ENCODE peak calls at places on chromosome 22, in seven cellular contexts. N, A, K, H, B, F and V are unnamed samples.

GRCh38 chr22:40920526-40920925 is 30.7 kb upstream of the RBX1 start:
- DNase-seq in N (no peak), A (no peak), K (no peak), H (no peak), B (no peak), F (no peak), V (no peak)

GRCh38 chr22:49825436-49825835 is 2.2 kb downstream of the BRD1 start:
- DNase-seq in N (no peak), A (no peak), K (no peak), H (no peak), B (no peak), F (peak; percentile 30), V (no peak)

GRCh38 chr22:26403827-26404226 is 25.2 kb upstream of the ASPHD2 start:
- DNase-seq in N (no peak), A (no peak), K (no peak), H (no peak), B (no peak), F (no peak), V (no peak)

GRCh38 chr22:48829908-48830307 is 997.8 kb downstream of the BRD1 start:
- DNase-seq in N (no peak), A (no peak), K (no peak), H (no peak), B (no peak), F (no peak), V (no peak)

GRCh38 chr22:30205281-30206115 is 41.1 kb downstream of the LIF start:
- DNase-seq in N (no peak), A (no peak), K (peak; percentile 91), H (no peak), B (no peak), F (peak; percentile 92), V (no peak)

GRCh38 chr22:33861216-33861875 is 58.9 kb downstream of the LARGE1 start:
- DNase-seq in N (no peak), A (no peak), K (no peak), H (no peak), B (no peak), F (no peak), V (no peak)

GRCh38 chr22:29302681-29303465 is 3.6 kb upstream of the GAS2L1 start:
- DNase-seq in N (no peak), A (no peak), K (no peak), H (no peak), B (no peak), F (no peak), V (peak; percentile 74)

GRCh38 chr22:21937821-21938070 is 14.9 kb downstream of the PPM1F start:
- DNase-seq in N (no peak), A (no peak), K (no peak), H (no peak), B (no peak), F (no peak), V (no peak)

GRCh38 chr22:45686842-45687241 is 15.2 kb downstream of the ATXN10 start:
- DNase-seq in N (no peak), A (no peak), K (no peak), H (no peak), B (no peak), F (no peak), V (no peak)

GRCh38 chr22:21568207-21569075 is 927 bp downstream of the UBE2L3 start:
- DNase-seq in N (no peak), A (no peak), K (no peak), H (no peak), B (no peak), F (peak; percentile 22), V (peak; percentile 73)

GRCh38 chr22:17913705-17914282 is 110.6 kb downstream of the MICAL3 start:
- DNase-seq in N (no peak), A (no peak), K (no peak), H (no peak), B (no peak), F (no peak), V (no peak)

GRCh38 chr22:50674606-50675552 is 2.3 kb downstream of the SHANK3 start:
- DNase-seq in N (no peak), A (no peak), K (no peak), H (peak; percentile 84), B (no peak), F (no peak), V (peak; percentile 96)

GRCh38 chr22:49815641-49816071 is 12.0 kb downstream of the BRD1 start:
- DNase-seq in N (no peak), A (no peak), K (no peak), H (no peak), B (no peak), F (peak; percentile 28), V (no peak)

GRCh38 chr22:17483670-17484372 is 79.5 kb upstream of the SLC25A18 start:
- DNase-seq in N (no peak), A (no peak), K (no peak), H (no peak), B (no peak), F (no peak), V (peak; percentile 14)

GRCh38 chr22:28930357-28931007 is 47.1 kb downstream of the ZNRF3 start:
- DNase-seq in N (no peak), A (no peak), K (no peak), H (no peak), B (no peak), F (no peak), V (no peak)

GRCh38 chr22:49488943-49489342 is 338.7 kb downstream of the BRD1 start:
- DNase-seq in N (no peak), A (no peak), K (no peak), H (no peak), B (no peak), F (no peak), V (peak; percentile 57)

GRCh38 chr22:42313804-42314581 is 43.5 kb upstream of the TCF20 start:
- DNase-seq in N (peak; percentile 18), A (no peak), K (peak; percentile 13), H (peak; percentile 50), B (no peak), F (peak; percentile 17), V (peak; percentile 96)

GRCh38 chr22:25496396-25497064 is 67.9 kb upstream of the GRK3 start:
- DNase-seq in N (no peak), A (no peak), K (no peak), H (no peak), B (no peak), F (no peak), V (no peak)

GRCh38 chr22:19579880-19580279 is 55.7 kb upstream of the CLDN5 start:
- DNase-seq in N (no peak), A (no peak), K (no peak), H (no peak), B (no peak), F (no peak), V (no peak)

GRCh38 chr22:35172452-35172851 is 84.8 kb upstream of the HMGXB4 start:
- DNase-seq in N (no peak), A (no peak), K (no peak), H (no peak), B (no peak), F (no peak), V (no peak)

GRCh38 chr22:45704648-45705047 is 33.0 kb downstream of the ATXN10 start:
- DNase-seq in N (no peak), A (no peak), K (no peak), H (no peak), B (no peak), F (no peak), V (no peak)

GRCh38 chr22:24189249-24190158 is 8.2 kb downstream of the SUSD2 start:
- DNase-seq in N (no peak), A (peak; percentile 40), K (peak; percentile 84), H (peak; percentile 88), B (no peak), F (peak; percentile 50), V (peak; percentile 93)

GRCh38 chr22:25555506-25556060 is 8.9 kb upstream of the GRK3 start:
- DNase-seq in N (no peak), A (no peak), K (no peak), H (no peak), B (no peak), F (no peak), V (no peak)

GRCh38 chr22:39405346-39406085 is 5.9 kb downstream of the TAB1 start:
- DNase-seq in N (no peak), A (peak; percentile 15), K (no peak), H (no peak), B (no peak), F (peak; percentile 60), V (no peak)

GRCh38 chr22:45096256-45096907 is 67.3 kb upstream of the NUP50 start:
- DNase-seq in N (no peak), A (peak; percentile 42), K (peak; percentile 64), H (peak; percentile 84), B (no peak), F (peak; percentile 50), V (peak; percentile 92)

GRCh38 chr22:25404556-25404922 is 159.9 kb upstream of the GRK3 start:
- DNase-seq in N (no peak), A (no peak), K (no peak), H (no peak), B (no peak), F (no peak), V (peak; percentile 80)

GRCh38 chr22:29217827-29218757 is 12.4 kb downstream of the EMID1 start:
- DNase-seq in N (no peak), A (no peak), K (no peak), H (no peak), B (no peak), F (no peak), V (peak; percentile 49)

GRCh38 chr22:39738746-39739145 is 154.8 kb downstream of the ENTHD1 start:
- DNase-seq in N (no peak), A (no peak), K (no peak), H (no peak), B (no peak), F (no peak), V (no peak)

GRCh38 chr22:23178512-23179254 is 1.6 kb upstream of the BCR start:
- DNase-seq in N (peak; percentile 47), A (peak; percentile 59), K (peak; percentile 63), H (peak; percentile 87), B (no peak), F (peak; percentile 48), V (peak; percentile 90)

GRCh38 chr22:50567721-50568252 is 5.1 kb upstream of the SYCE3 start:
- DNase-seq in N (no peak), A (no peak), K (no peak), H (no peak), B (no peak), F (no peak), V (no peak)